ENCODE peak calls at places on chromosomes 2 and 18, in seven cellular contexts. One of them, this sample, is unnamed.

GRCh38 chr2:80148906-80149305 is 155.6 kb downstream of the LRRTM1 start:
- DNase-seq in stimulated activated CD4-positive, alpha-beta T cell treated with anti-CD3 and anti-CD28 coated beads, Interleukin-1b, Interleukin-23, amount 100 ng/mL, for 1 hour: no peak
- DNase-seq in stimulated activated naive CD4-positive, alpha-beta T cell: no peak
- DNase-seq in fibroblast of villous mesenchyme: no peak
- DNase-seq in activated T-helper 9 cell treated with anti-CD3 and anti-CD28 coated beads, Interleukin-2, amount 50 U/mL, for 16 hours: no peak
- DNase-seq in activated T-helper 1 cell treated with anti-CD3 and anti-CD28 coated beads, Interleukin-12 subunit alpha, Interleukin-12 subunit beta, Interleukin-2, Interleukin-4 antibody, amounts not matched to agents 30 ng/mL and 10 ng/mL and 1 ng/mL, durations not matched to agents 14 hours and 24 hours and 36 hours: no peak
- DNase-seq in nephron progenitor cell: no peak
- DNase-seq in this sample: no peak

GRCh38 chr2:240436626-240437180 is 1.2 kb downstream of the GPC1 start:
- DNase-seq in activated T-helper 1 cell treated with anti-CD3 and anti-CD28 coated beads, Interleukin-12 subunit alpha, Interleukin-12 subunit beta, Interleukin-2, Interleukin-4 antibody, amounts not matched to agents 30 ng/mL and 10 ng/mL and 1 ng/mL, durations not matched to agents 14 hours and 24 hours and 36 hours: no peak
- DNase-seq in nephron progenitor cell: peak; percentile 48
- DNase-seq in fibroblast of villous mesenchyme: peak; percentile 39
- DNase-seq in stimulated activated CD4-positive, alpha-beta T cell treated with anti-CD3 and anti-CD28 coated beads, Interleukin-1b, Interleukin-23, amount 100 ng/mL, for 1 hour: no peak
- DNase-seq in activated T-helper 9 cell treated with anti-CD3 and anti-CD28 coated beads, Interleukin-2, amount 50 U/mL, for 16 hours: no peak
- DNase-seq in stimulated activated naive CD4-positive, alpha-beta T cell: no peak
- DNase-seq in this sample: peak; percentile 13

GRCh38 chr2:10717630-10718029 is 3.8 kb upstream of the ATP6V1C2 start:
- DNase-seq in activated T-helper 9 cell treated with anti-CD3 and anti-CD28 coated beads, Interleukin-2, amount 50 U/mL, for 16 hours: no peak
- DNase-seq in activated T-helper 1 cell treated with anti-CD3 and anti-CD28 coated beads, Interleukin-12 subunit alpha, Interleukin-12 subunit beta, Interleukin-2, Interleukin-4 antibody, amounts not matched to agents 30 ng/mL and 10 ng/mL and 1 ng/mL, durations not matched to agents 14 hours and 24 hours and 36 hours: no peak
- DNase-seq in stimulated activated CD4-positive, alpha-beta T cell treated with anti-CD3 and anti-CD28 coated beads, Interleukin-1b, Interleukin-23, amount 100 ng/mL, for 1 hour: no peak
- DNase-seq in stimulated activated naive CD4-positive, alpha-beta T cell: no peak
- DNase-seq in fibroblast of villous mesenchyme: peak; percentile 23
- DNase-seq in nephron progenitor cell: no peak
- DNase-seq in this sample: no peak

GRCh38 chr2:15772196-15772595 is 168.2 kb upstream of the MYCN start:
- DNase-seq in activated T-helper 1 cell treated with anti-CD3 and anti-CD28 coated beads, Interleukin-12 subunit alpha, Interleukin-12 subunit beta, Interleukin-2, Interleukin-4 antibody, amounts not matched to agents 30 ng/mL and 10 ng/mL and 1 ng/mL, durations not matched to agents 14 hours and 24 hours and 36 hours: no peak
- DNase-seq in stimulated activated naive CD4-positive, alpha-beta T cell: no peak
- DNase-seq in fibroblast of villous mesenchyme: no peak
- DNase-seq in nephron progenitor cell: no peak
- DNase-seq in stimulated activated CD4-positive, alpha-beta T cell treated with anti-CD3 and anti-CD28 coated beads, Interleukin-1b, Interleukin-23, amount 100 ng/mL, for 1 hour: no peak
- DNase-seq in activated T-helper 9 cell treated with anti-CD3 and anti-CD28 coated beads, Interleukin-2, amount 50 U/mL, for 16 hours: no peak
- DNase-seq in this sample: no peak

GRCh38 chr2:96556441-96557330 is 20.1 kb downstream of the ARID5A start:
- DNase-seq in activated T-helper 9 cell treated with anti-CD3 and anti-CD28 coated beads, Interleukin-2, amount 50 U/mL, for 16 hours: peak; percentile 49
- DNase-seq in activated T-helper 1 cell treated with anti-CD3 and anti-CD28 coated beads, Interleukin-12 subunit alpha, Interleukin-12 subunit beta, Interleukin-2, Interleukin-4 antibody, amounts not matched to agents 30 ng/mL and 10 ng/mL and 1 ng/mL, durations not matched to agents 14 hours and 24 hours and 36 hours: no peak
- DNase-seq in fibroblast of villous mesenchyme: no peak
- DNase-seq in nephron progenitor cell: no peak
- DNase-seq in stimulated activated CD4-positive, alpha-beta T cell treated with anti-CD3 and anti-CD28 coated beads, Interleukin-1b, Interleukin-23, amount 100 ng/mL, for 1 hour: no peak
- DNase-seq in stimulated activated naive CD4-positive, alpha-beta T cell: no peak
- DNase-seq in this sample: no peak

GRCh38 chr2:237604960-237605359 is 14.4 kb upstream of the RAB17 start:
- DNase-seq in fibroblast of villous mesenchyme: peak; percentile 37
- DNase-seq in stimulated activated CD4-positive, alpha-beta T cell treated with anti-CD3 and anti-CD28 coated beads, Interleukin-1b, Interleukin-23, amount 100 ng/mL, for 1 hour: no peak
- DNase-seq in stimulated activated naive CD4-positive, alpha-beta T cell: no peak
- DNase-seq in activated T-helper 1 cell treated with anti-CD3 and anti-CD28 coated beads, Interleukin-12 subunit alpha, Interleukin-12 subunit beta, Interleukin-2, Interleukin-4 antibody, amounts not matched to agents 30 ng/mL and 10 ng/mL and 1 ng/mL, durations not matched to agents 14 hours and 24 hours and 36 hours: no peak
- DNase-seq in activated T-helper 9 cell treated with anti-CD3 and anti-CD28 coated beads, Interleukin-2, amount 50 U/mL, for 16 hours: no peak
- DNase-seq in nephron progenitor cell: no peak
- DNase-seq in this sample: no peak

GRCh38 chr2:43055985-43056384 is 170.4 kb downstream of the ZFP36L2 start:
- DNase-seq in stimulated activated naive CD4-positive, alpha-beta T cell: no peak
- DNase-seq in stimulated activated CD4-positive, alpha-beta T cell treated with anti-CD3 and anti-CD28 coated beads, Interleukin-1b, Interleukin-23, amount 100 ng/mL, for 1 hour: no peak
- DNase-seq in activated T-helper 1 cell treated with anti-CD3 and anti-CD28 coated beads, Interleukin-12 subunit alpha, Interleukin-12 subunit beta, Interleukin-2, Interleukin-4 antibody, amounts not matched to agents 30 ng/mL and 10 ng/mL and 1 ng/mL, durations not matched to agents 14 hours and 24 hours and 36 hours: no peak
- DNase-seq in activated T-helper 9 cell treated with anti-CD3 and anti-CD28 coated beads, Interleukin-2, amount 50 U/mL, for 16 hours: no peak
- DNase-seq in fibroblast of villous mesenchyme: no peak
- DNase-seq in nephron progenitor cell: no peak
- DNase-seq in this sample: no peak

GRCh38 chr2:43075906-43076585 is 150.4 kb downstream of the ZFP36L2 start:
- DNase-seq in activated T-helper 1 cell treated with anti-CD3 and anti-CD28 coated beads, Interleukin-12 subunit alpha, Interleukin-12 subunit beta, Interleukin-2, Interleukin-4 antibody, amounts not matched to agents 30 ng/mL and 10 ng/mL and 1 ng/mL, durations not matched to agents 14 hours and 24 hours and 36 hours: no peak
- DNase-seq in activated T-helper 9 cell treated with anti-CD3 and anti-CD28 coated beads, Interleukin-2, amount 50 U/mL, for 16 hours: no peak
- DNase-seq in stimulated activated CD4-positive, alpha-beta T cell treated with anti-CD3 and anti-CD28 coated beads, Interleukin-1b, Interleukin-23, amount 100 ng/mL, for 1 hour: no peak
- DNase-seq in stimulated activated naive CD4-positive, alpha-beta T cell: no peak
- DNase-seq in nephron progenitor cell: no peak
- DNase-seq in fibroblast of villous mesenchyme: peak; percentile 64
- DNase-seq in this sample: no peak

GRCh38 chr2:75290600-75291140 is 91.3 kb upstream of the TACR1 start:
- DNase-seq in stimulated activated naive CD4-positive, alpha-beta T cell: no peak
- DNase-seq in fibroblast of villous mesenchyme: peak; percentile 21
- DNase-seq in activated T-helper 9 cell treated with anti-CD3 and anti-CD28 coated beads, Interleukin-2, amount 50 U/mL, for 16 hours: no peak
- DNase-seq in activated T-helper 1 cell treated with anti-CD3 and anti-CD28 coated beads, Interleukin-12 subunit alpha, Interleukin-12 subunit beta, Interleukin-2, Interleukin-4 antibody, amounts not matched to agents 30 ng/mL and 10 ng/mL and 1 ng/mL, durations not matched to agents 14 hours and 24 hours and 36 hours: no peak
- DNase-seq in stimulated activated CD4-positive, alpha-beta T cell treated with anti-CD3 and anti-CD28 coated beads, Interleukin-1b, Interleukin-23, amount 100 ng/mL, for 1 hour: no peak
- DNase-seq in nephron progenitor cell: peak; percentile 12
- DNase-seq in this sample: peak; percentile 17

GRCh38 chr2:14633451-14634211 is 1.1 kb downstream of the LRATD1 start:
- DNase-seq in fibroblast of villous mesenchyme: no peak
- DNase-seq in stimulated activated naive CD4-positive, alpha-beta T cell: no peak
- DNase-seq in stimulated activated CD4-positive, alpha-beta T cell treated with anti-CD3 and anti-CD28 coated beads, Interleukin-1b, Interleukin-23, amount 100 ng/mL, for 1 hour: no peak
- DNase-seq in activated T-helper 1 cell treated with anti-CD3 and anti-CD28 coated beads, Interleukin-12 subunit alpha, Interleukin-12 subunit beta, Interleukin-2, Interleukin-4 antibody, amounts not matched to agents 30 ng/mL and 10 ng/mL and 1 ng/mL, durations not matched to agents 14 hours and 24 hours and 36 hours: no peak
- DNase-seq in activated T-helper 9 cell treated with anti-CD3 and anti-CD28 coated beads, Interleukin-2, amount 50 U/mL, for 16 hours: no peak
- DNase-seq in nephron progenitor cell: peak; percentile 31
- DNase-seq in this sample: no peak

GRCh38 chr2:5493256-5493655 is 198.9 kb upstream of the SOX11 start:
- DNase-seq in activated T-helper 1 cell treated with anti-CD3 and anti-CD28 coated beads, Interleukin-12 subunit alpha, Interleukin-12 subunit beta, Interleukin-2, Interleukin-4 antibody, amounts not matched to agents 30 ng/mL and 10 ng/mL and 1 ng/mL, durations not matched to agents 14 hours and 24 hours and 36 hours: no peak
- DNase-seq in nephron progenitor cell: no peak
- DNase-seq in activated T-helper 9 cell treated with anti-CD3 and anti-CD28 coated beads, Interleukin-2, amount 50 U/mL, for 16 hours: no peak
- DNase-seq in stimulated activated naive CD4-positive, alpha-beta T cell: no peak
- DNase-seq in stimulated activated CD4-positive, alpha-beta T cell treated with anti-CD3 and anti-CD28 coated beads, Interleukin-1b, Interleukin-23, amount 100 ng/mL, for 1 hour: no peak
- DNase-seq in fibroblast of villous mesenchyme: no peak
- DNase-seq in this sample: no peak

GRCh38 chr2:129733041-129733440 is 246.4 kb upstream of the RAB6C start:
- DNase-seq in nephron progenitor cell: no peak
- DNase-seq in fibroblast of villous mesenchyme: no peak
- DNase-seq in activated T-helper 9 cell treated with anti-CD3 and anti-CD28 coated beads, Interleukin-2, amount 50 U/mL, for 16 hours: no peak
- DNase-seq in stimulated activated CD4-positive, alpha-beta T cell treated with anti-CD3 and anti-CD28 coated beads, Interleukin-1b, Interleukin-23, amount 100 ng/mL, for 1 hour: no peak
- DNase-seq in stimulated activated naive CD4-positive, alpha-beta T cell: no peak
- DNase-seq in activated T-helper 1 cell treated with anti-CD3 and anti-CD28 coated beads, Interleukin-12 subunit alpha, Interleukin-12 subunit beta, Interleukin-2, Interleukin-4 antibody, amounts not matched to agents 30 ng/mL and 10 ng/mL and 1 ng/mL, durations not matched to agents 14 hours and 24 hours and 36 hours: no peak
- DNase-seq in this sample: peak; percentile 64

GRCh38 chr2:192298664-192299063 is 103.9 kb upstream of the TMEFF2 start:
- DNase-seq in activated T-helper 1 cell treated with anti-CD3 and anti-CD28 coated beads, Interleukin-12 subunit alpha, Interleukin-12 subunit beta, Interleukin-2, Interleukin-4 antibody, amounts not matched to agents 30 ng/mL and 10 ng/mL and 1 ng/mL, durations not matched to agents 14 hours and 24 hours and 36 hours: no peak
- DNase-seq in stimulated activated naive CD4-positive, alpha-beta T cell: no peak
- DNase-seq in fibroblast of villous mesenchyme: no peak
- DNase-seq in nephron progenitor cell: no peak
- DNase-seq in stimulated activated CD4-positive, alpha-beta T cell treated with anti-CD3 and anti-CD28 coated beads, Interleukin-1b, Interleukin-23, amount 100 ng/mL, for 1 hour: no peak
- DNase-seq in activated T-helper 9 cell treated with anti-CD3 and anti-CD28 coated beads, Interleukin-2, amount 50 U/mL, for 16 hours: no peak
- DNase-seq in this sample: no peak

GRCh38 chr2:173280853-173281252 is 73.8 kb upstream of the CDCA7 start:
- DNase-seq in activated T-helper 1 cell treated with anti-CD3 and anti-CD28 coated beads, Interleukin-12 subunit alpha, Interleukin-12 subunit beta, Interleukin-2, Interleukin-4 antibody, amounts not matched to agents 30 ng/mL and 10 ng/mL and 1 ng/mL, durations not matched to agents 14 hours and 24 hours and 36 hours: no peak
- DNase-seq in activated T-helper 9 cell treated with anti-CD3 and anti-CD28 coated beads, Interleukin-2, amount 50 U/mL, for 16 hours: no peak
- DNase-seq in nephron progenitor cell: no peak
- DNase-seq in stimulated activated naive CD4-positive, alpha-beta T cell: no peak
- DNase-seq in fibroblast of villous mesenchyme: no peak
- DNase-seq in stimulated activated CD4-positive, alpha-beta T cell treated with anti-CD3 and anti-CD28 coated beads, Interleukin-1b, Interleukin-23, amount 100 ng/mL, for 1 hour: no peak
- DNase-seq in this sample: no peak

GRCh38 chr2:96353032-96353561 is 17.5 kb downstream of the NCAPH start:
- DNase-seq in stimulated activated CD4-positive, alpha-beta T cell treated with anti-CD3 and anti-CD28 coated beads, Interleukin-1b, Interleukin-23, amount 100 ng/mL, for 1 hour: no peak
- DNase-seq in nephron progenitor cell: no peak
- DNase-seq in activated T-helper 9 cell treated with anti-CD3 and anti-CD28 coated beads, Interleukin-2, amount 50 U/mL, for 16 hours: no peak
- DNase-seq in stimulated activated naive CD4-positive, alpha-beta T cell: no peak
- DNase-seq in activated T-helper 1 cell treated with anti-CD3 and anti-CD28 coated beads, Interleukin-12 subunit alpha, Interleukin-12 subunit beta, Interleukin-2, Interleukin-4 antibody, amounts not matched to agents 30 ng/mL and 10 ng/mL and 1 ng/mL, durations not matched to agents 14 hours and 24 hours and 36 hours: no peak
- DNase-seq in fibroblast of villous mesenchyme: peak; percentile 71
- DNase-seq in this sample: peak; percentile 89

GRCh38 chr2:17813015-17813741 is 3.1 kb upstream of the MSGN1 start:
- DNase-seq in activated T-helper 9 cell treated with anti-CD3 and anti-CD28 coated beads, Interleukin-2, amount 50 U/mL, for 16 hours: no peak
- DNase-seq in fibroblast of villous mesenchyme: peak; percentile 24
- DNase-seq in activated T-helper 1 cell treated with anti-CD3 and anti-CD28 coated beads, Interleukin-12 subunit alpha, Interleukin-12 subunit beta, Interleukin-2, Interleukin-4 antibody, amounts not matched to agents 30 ng/mL and 10 ng/mL and 1 ng/mL, durations not matched to agents 14 hours and 24 hours and 36 hours: no peak
- DNase-seq in stimulated activated naive CD4-positive, alpha-beta T cell: no peak
- DNase-seq in stimulated activated CD4-positive, alpha-beta T cell treated with anti-CD3 and anti-CD28 coated beads, Interleukin-1b, Interleukin-23, amount 100 ng/mL, for 1 hour: no peak
- DNase-seq in nephron progenitor cell: no peak
- DNase-seq in this sample: no peak

GRCh38 chr2:207317358-207317984 is 151.7 kb upstream of the KLF7 start:
- DNase-seq in activated T-helper 9 cell treated with anti-CD3 and anti-CD28 coated beads, Interleukin-2, amount 50 U/mL, for 16 hours: no peak
- DNase-seq in stimulated activated CD4-positive, alpha-beta T cell treated with anti-CD3 and anti-CD28 coated beads, Interleukin-1b, Interleukin-23, amount 100 ng/mL, for 1 hour: no peak
- DNase-seq in nephron progenitor cell: no peak
- DNase-seq in activated T-helper 1 cell treated with anti-CD3 and anti-CD28 coated beads, Interleukin-12 subunit alpha, Interleukin-12 subunit beta, Interleukin-2, Interleukin-4 antibody, amounts not matched to agents 30 ng/mL and 10 ng/mL and 1 ng/mL, durations not matched to agents 14 hours and 24 hours and 36 hours: no peak
- DNase-seq in stimulated activated naive CD4-positive, alpha-beta T cell: no peak
- DNase-seq in fibroblast of villous mesenchyme: peak; percentile 71
- DNase-seq in this sample: no peak

GRCh38 chr2:26850002-26850431 is 2.1 kb downstream of the DPYSL5 start:
- DNase-seq in stimulated activated CD4-positive, alpha-beta T cell treated with anti-CD3 and anti-CD28 coated beads, Interleukin-1b, Interleukin-23, amount 100 ng/mL, for 1 hour: no peak
- DNase-seq in activated T-helper 9 cell treated with anti-CD3 and anti-CD28 coated beads, Interleukin-2, amount 50 U/mL, for 16 hours: no peak
- DNase-seq in fibroblast of villous mesenchyme: no peak
- DNase-seq in nephron progenitor cell: peak; percentile 7
- DNase-seq in stimulated activated naive CD4-positive, alpha-beta T cell: no peak
- DNase-seq in activated T-helper 1 cell treated with anti-CD3 and anti-CD28 coated beads, Interleukin-12 subunit alpha, Interleukin-12 subunit beta, Interleukin-2, Interleukin-4 antibody, amounts not matched to agents 30 ng/mL and 10 ng/mL and 1 ng/mL, durations not matched to agents 14 hours and 24 hours and 36 hours: no peak
- DNase-seq in this sample: no peak

GRCh38 chr18:11937874-11938478 is 29.9 kb upstream of the MPPE1 start:
- DNase-seq in stimulated activated CD4-positive, alpha-beta T cell treated with anti-CD3 and anti-CD28 coated beads, Interleukin-1b, Interleukin-23, amount 100 ng/mL, for 1 hour: peak; percentile 60
- DNase-seq in stimulated activated naive CD4-positive, alpha-beta T cell: peak; percentile 81
- DNase-seq in nephron progenitor cell: peak; percentile 79
- DNase-seq in activated T-helper 9 cell treated with anti-CD3 and anti-CD28 coated beads, Interleukin-2, amount 50 U/mL, for 16 hours: peak; percentile 53
- DNase-seq in fibroblast of villous mesenchyme: peak; percentile 75
- DNase-seq in activated T-helper 1 cell treated with anti-CD3 and anti-CD28 coated beads, Interleukin-12 subunit alpha, Interleukin-12 subunit beta, Interleukin-2, Interleukin-4 antibody, amounts not matched to agents 30 ng/mL and 10 ng/mL and 1 ng/mL, durations not matched to agents 14 hours and 24 hours and 36 hours: peak; percentile 62
- DNase-seq in this sample: peak; percentile 65

GRCh38 chr2:234699456-234699855 is 202.6 kb upstream of the ARL4C start:
- DNase-seq in stimulated activated naive CD4-positive, alpha-beta T cell: no peak
- DNase-seq in stimulated activated CD4-positive, alpha-beta T cell treated with anti-CD3 and anti-CD28 coated beads, Interleukin-1b, Interleukin-23, amount 100 ng/mL, for 1 hour: no peak
- DNase-seq in activated T-helper 9 cell treated with anti-CD3 and anti-CD28 coated beads, Interleukin-2, amount 50 U/mL, for 16 hours: no peak
- DNase-seq in nephron progenitor cell: no peak
- DNase-seq in activated T-helper 1 cell treated with anti-CD3 and anti-CD28 coated beads, Interleukin-12 subunit alpha, Interleukin-12 subunit beta, Interleukin-2, Interleukin-4 antibody, amounts not matched to agents 30 ng/mL and 10 ng/mL and 1 ng/mL, durations not matched to agents 14 hours and 24 hours and 36 hours: no peak
- DNase-seq in fibroblast of villous mesenchyme: no peak
- DNase-seq in this sample: no peak

GRCh38 chr18:50178601-50179000 is 16.3 kb downstream of the MYO5B start:
- DNase-seq in activated T-helper 1 cell treated with anti-CD3 and anti-CD28 coated beads, Interleukin-12 subunit alpha, Interleukin-12 subunit beta, Interleukin-2, Interleukin-4 antibody, amounts not matched to agents 30 ng/mL and 10 ng/mL and 1 ng/mL, durations not matched to agents 14 hours and 24 hours and 36 hours: no peak
- DNase-seq in stimulated activated CD4-positive, alpha-beta T cell treated with anti-CD3 and anti-CD28 coated beads, Interleukin-1b, Interleukin-23, amount 100 ng/mL, for 1 hour: no peak
- DNase-seq in activated T-helper 9 cell treated with anti-CD3 and anti-CD28 coated beads, Interleukin-2, amount 50 U/mL, for 16 hours: no peak
- DNase-seq in fibroblast of villous mesenchyme: no peak
- DNase-seq in nephron progenitor cell: no peak
- DNase-seq in stimulated activated naive CD4-positive, alpha-beta T cell: no peak
- DNase-seq in this sample: no peak

GRCh38 chr18:45702871-45703270 is 21.1 kb upstream of the SLC14A1 start:
- DNase-seq in stimulated activated CD4-positive, alpha-beta T cell treated with anti-CD3 and anti-CD28 coated beads, Interleukin-1b, Interleukin-23, amount 100 ng/mL, for 1 hour: no peak
- DNase-seq in nephron progenitor cell: no peak
- DNase-seq in activated T-helper 1 cell treated with anti-CD3 and anti-CD28 coated beads, Interleukin-12 subunit alpha, Interleukin-12 subunit beta, Interleukin-2, Interleukin-4 antibody, amounts not matched to agents 30 ng/mL and 10 ng/mL and 1 ng/mL, durations not matched to agents 14 hours and 24 hours and 36 hours: no peak
- DNase-seq in activated T-helper 9 cell treated with anti-CD3 and anti-CD28 coated beads, Interleukin-2, amount 50 U/mL, for 16 hours: no peak
- DNase-seq in fibroblast of villous mesenchyme: no peak
- DNase-seq in stimulated activated naive CD4-positive, alpha-beta T cell: no peak
- DNase-seq in this sample: no peak

GRCh38 chr2:197994751-197995150 is 190.4 kb downstream of the PLCL1 start:
- DNase-seq in stimulated activated naive CD4-positive, alpha-beta T cell: no peak
- DNase-seq in nephron progenitor cell: no peak
- DNase-seq in fibroblast of villous mesenchyme: no peak
- DNase-seq in stimulated activated CD4-positive, alpha-beta T cell treated with anti-CD3 and anti-CD28 coated beads, Interleukin-1b, Interleukin-23, amount 100 ng/mL, for 1 hour: no peak
- DNase-seq in activated T-helper 1 cell treated with anti-CD3 and anti-CD28 coated beads, Interleukin-12 subunit alpha, Interleukin-12 subunit beta, Interleukin-2, Interleukin-4 antibody, amounts not matched to agents 30 ng/mL and 10 ng/mL and 1 ng/mL, durations not matched to agents 14 hours and 24 hours and 36 hours: no peak
- DNase-seq in activated T-helper 9 cell treated with anti-CD3 and anti-CD28 coated beads, Interleukin-2, amount 50 U/mL, for 16 hours: no peak
- DNase-seq in this sample: no peak

GRCh38 chr2:72669121-72669520 is 156.7 kb downstream of the EXOC6B start:
- DNase-seq in activated T-helper 9 cell treated with anti-CD3 and anti-CD28 coated beads, Interleukin-2, amount 50 U/mL, for 16 hours: no peak
- DNase-seq in fibroblast of villous mesenchyme: peak; percentile 64
- DNase-seq in nephron progenitor cell: no peak
- DNase-seq in stimulated activated naive CD4-positive, alpha-beta T cell: no peak
- DNase-seq in stimulated activated CD4-positive, alpha-beta T cell treated with anti-CD3 and anti-CD28 coated beads, Interleukin-1b, Interleukin-23, amount 100 ng/mL, for 1 hour: no peak
- DNase-seq in activated T-helper 1 cell treated with anti-CD3 and anti-CD28 coated beads, Interleukin-12 subunit alpha, Interleukin-12 subunit beta, Interleukin-2, Interleukin-4 antibody, amounts not matched to agents 30 ng/mL and 10 ng/mL and 1 ng/mL, durations not matched to agents 14 hours and 24 hours and 36 hours: no peak
- DNase-seq in this sample: no peak

GRCh38 chr18:8611916-8612576 is 2.8 kb downstream of the RAB12 start:
- DNase-seq in fibroblast of villous mesenchyme: no peak
- DNase-seq in stimulated activated naive CD4-positive, alpha-beta T cell: no peak
- DNase-seq in stimulated activated CD4-positive, alpha-beta T cell treated with anti-CD3 and anti-CD28 coated beads, Interleukin-1b, Interleukin-23, amount 100 ng/mL, for 1 hour: no peak
- DNase-seq in nephron progenitor cell: no peak
- DNase-seq in activated T-helper 1 cell treated with anti-CD3 and anti-CD28 coated beads, Interleukin-12 subunit alpha, Interleukin-12 subunit beta, Interleukin-2, Interleukin-4 antibody, amounts not matched to agents 30 ng/mL and 10 ng/mL and 1 ng/mL, durations not matched to agents 14 hours and 24 hours and 36 hours: no peak
- DNase-seq in activated T-helper 9 cell treated with anti-CD3 and anti-CD28 coated beads, Interleukin-2, amount 50 U/mL, for 16 hours: no peak
- DNase-seq in this sample: no peak

GRCh38 chr18:31447530-31448191 is at the start of gene DSG3:
- DNase-seq in fibroblast of villous mesenchyme: no peak
- DNase-seq in activated T-helper 1 cell treated with anti-CD3 and anti-CD28 coated beads, Interleukin-12 subunit alpha, Interleukin-12 subunit beta, Interleukin-2, Interleukin-4 antibody, amounts not matched to agents 30 ng/mL and 10 ng/mL and 1 ng/mL, durations not matched to agents 14 hours and 24 hours and 36 hours: no peak
- DNase-seq in activated T-helper 9 cell treated with anti-CD3 and anti-CD28 coated beads, Interleukin-2, amount 50 U/mL, for 16 hours: no peak
- DNase-seq in nephron progenitor cell: no peak
- DNase-seq in stimulated activated CD4-positive, alpha-beta T cell treated with anti-CD3 and anti-CD28 coated beads, Interleukin-1b, Interleukin-23, amount 100 ng/mL, for 1 hour: no peak
- DNase-seq in stimulated activated naive CD4-positive, alpha-beta T cell: no peak
- DNase-seq in this sample: no peak

GRCh38 chr18:34875150-34875549 is 165.1 kb downstream of the DTNA start:
- DNase-seq in nephron progenitor cell: no peak
- DNase-seq in activated T-helper 1 cell treated with anti-CD3 and anti-CD28 coated beads, Interleukin-12 subunit alpha, Interleukin-12 subunit beta, Interleukin-2, Interleukin-4 antibody, amounts not matched to agents 30 ng/mL and 10 ng/mL and 1 ng/mL, durations not matched to agents 14 hours and 24 hours and 36 hours: no peak
- DNase-seq in activated T-helper 9 cell treated with anti-CD3 and anti-CD28 coated beads, Interleukin-2, amount 50 U/mL, for 16 hours: no peak
- DNase-seq in stimulated activated naive CD4-positive, alpha-beta T cell: no peak
- DNase-seq in fibroblast of villous mesenchyme: no peak
- DNase-seq in stimulated activated CD4-positive, alpha-beta T cell treated with anti-CD3 and anti-CD28 coated beads, Interleukin-1b, Interleukin-23, amount 100 ng/mL, for 1 hour: no peak
- DNase-seq in this sample: no peak

GRCh38 chr2:174694196-174694878 is 69.9 kb downstream of the CHRNA1 start:
- DNase-seq in activated T-helper 9 cell treated with anti-CD3 and anti-CD28 coated beads, Interleukin-2, amount 50 U/mL, for 16 hours: no peak
- DNase-seq in stimulated activated CD4-positive, alpha-beta T cell treated with anti-CD3 and anti-CD28 coated beads, Interleukin-1b, Interleukin-23, amount 100 ng/mL, for 1 hour: no peak
- DNase-seq in stimulated activated naive CD4-positive, alpha-beta T cell: no peak
- DNase-seq in nephron progenitor cell: no peak
- DNase-seq in fibroblast of villous mesenchyme: no peak
- DNase-seq in activated T-helper 1 cell treated with anti-CD3 and anti-CD28 coated beads, Interleukin-12 subunit alpha, Interleukin-12 subunit beta, Interleukin-2, Interleukin-4 antibody, amounts not matched to agents 30 ng/mL and 10 ng/mL and 1 ng/mL, durations not matched to agents 14 hours and 24 hours and 36 hours: no peak
- DNase-seq in this sample: no peak

GRCh38 chr2:43737097-43737854 is 36.6 kb upstream of the DYNC2LI1 start:
- DNase-seq in fibroblast of villous mesenchyme: peak; percentile 68
- DNase-seq in stimulated activated CD4-positive, alpha-beta T cell treated with anti-CD3 and anti-CD28 coated beads, Interleukin-1b, Interleukin-23, amount 100 ng/mL, for 1 hour: no peak
- DNase-seq in nephron progenitor cell: no peak
- DNase-seq in activated T-helper 9 cell treated with anti-CD3 and anti-CD28 coated beads, Interleukin-2, amount 50 U/mL, for 16 hours: no peak
- DNase-seq in stimulated activated naive CD4-positive, alpha-beta T cell: no peak
- DNase-seq in activated T-helper 1 cell treated with anti-CD3 and anti-CD28 coated beads, Interleukin-12 subunit alpha, Interleukin-12 subunit beta, Interleukin-2, Interleukin-4 antibody, amounts not matched to agents 30 ng/mL and 10 ng/mL and 1 ng/mL, durations not matched to agents 14 hours and 24 hours and 36 hours: no peak
- DNase-seq in this sample: no peak

GRCh38 chr2:223068036-223068435 is 16.0 kb downstream of the KCNE4 start:
- DNase-seq in activated T-helper 1 cell treated with anti-CD3 and anti-CD28 coated beads, Interleukin-12 subunit alpha, Interleukin-12 subunit beta, Interleukin-2, Interleukin-4 antibody, amounts not matched to agents 30 ng/mL and 10 ng/mL and 1 ng/mL, durations not matched to agents 14 hours and 24 hours and 36 hours: no peak
- DNase-seq in activated T-helper 9 cell treated with anti-CD3 and anti-CD28 coated beads, Interleukin-2, amount 50 U/mL, for 16 hours: no peak
- DNase-seq in stimulated activated naive CD4-positive, alpha-beta T cell: no peak
- DNase-seq in fibroblast of villous mesenchyme: no peak
- DNase-seq in nephron progenitor cell: no peak
- DNase-seq in stimulated activated CD4-positive, alpha-beta T cell treated with anti-CD3 and anti-CD28 coated beads, Interleukin-1b, Interleukin-23, amount 100 ng/mL, for 1 hour: no peak
- DNase-seq in this sample: no peak

GRCh38 chr2:42141687-42142475 is 27.3 kb upstream of the EML4 start:
- DNase-seq in activated T-helper 1 cell treated with anti-CD3 and anti-CD28 coated beads, Interleukin-12 subunit alpha, Interleukin-12 subunit beta, Interleukin-2, Interleukin-4 antibody, amounts not matched to agents 30 ng/mL and 10 ng/mL and 1 ng/mL, durations not matched to agents 14 hours and 24 hours and 36 hours: no peak
- DNase-seq in stimulated activated CD4-positive, alpha-beta T cell treated with anti-CD3 and anti-CD28 coated beads, Interleukin-1b, Interleukin-23, amount 100 ng/mL, for 1 hour: no peak
- DNase-seq in stimulated activated naive CD4-positive, alpha-beta T cell: peak; percentile 19
- DNase-seq in nephron progenitor cell: peak; percentile 59
- DNase-seq in fibroblast of villous mesenchyme: peak; percentile 89
- DNase-seq in activated T-helper 9 cell treated with anti-CD3 and anti-CD28 coated beads, Interleukin-2, amount 50 U/mL, for 16 hours: no peak
- DNase-seq in this sample: peak; percentile 73

GRCh38 chr2:85433511-85434089 is 15.1 kb downstream of the SH2D6 start:
- DNase-seq in activated T-helper 9 cell treated with anti-CD3 and anti-CD28 coated beads, Interleukin-2, amount 50 U/mL, for 16 hours: no peak
- DNase-seq in stimulated activated CD4-positive, alpha-beta T cell treated with anti-CD3 and anti-CD28 coated beads, Interleukin-1b, Interleukin-23, amount 100 ng/mL, for 1 hour: no peak
- DNase-seq in stimulated activated naive CD4-positive, alpha-beta T cell: no peak
- DNase-seq in activated T-helper 1 cell treated with anti-CD3 and anti-CD28 coated beads, Interleukin-12 subunit alpha, Interleukin-12 subunit beta, Interleukin-2, Interleukin-4 antibody, amounts not matched to agents 30 ng/mL and 10 ng/mL and 1 ng/mL, durations not matched to agents 14 hours and 24 hours and 36 hours: no peak
- DNase-seq in fibroblast of villous mesenchyme: peak; percentile 98
- DNase-seq in nephron progenitor cell: no peak
- DNase-seq in this sample: no peak